ENCODE peak calls at places on chromosomes 13 and 19, in eight cellular contexts. One of them, this sample, is unnamed. For H3K36me3 and H3K4me1, the result is how much of the 10 kb centered on the place peaks cover.

GRCh38 chr13:23323946-23324709 is 109.4 kb downstream of the SACS start:
- DNase-seq in upper lobe of left lung: peak
- DNase-seq in breast epithelium: no peak
- DNase-seq in CD4-positive, CD25-positive, alpha-beta regulatory T cell: no peak
- DNase-seq in heart right ventricle: no peak
- DNase-seq in effector memory CD4-positive, alpha-beta T cell: no peak
- DNase-seq in cardiac muscle cell: no peak
- DNase-seq in stomach: no peak
- DNase-seq in this sample: no peak

GRCh38 chr13:95954266-95954665 is 98.9 kb downstream of the UGGT2 start:
- DNase-seq in breast epithelium: no peak
- DNase-seq in stomach: no peak
- DNase-seq in heart right ventricle: no peak
- DNase-seq in cardiac muscle cell: no peak
- DNase-seq in effector memory CD4-positive, alpha-beta T cell: no peak
- DNase-seq in upper lobe of left lung: no peak
- DNase-seq in CD4-positive, CD25-positive, alpha-beta regulatory T cell: no peak
- DNase-seq in this sample: no peak

GRCh38 chr13:44300895-44301638 is 72.6 kb upstream of the SERP2 start:
- DNase-seq in stomach: peak
- DNase-seq in CD4-positive, CD25-positive, alpha-beta regulatory T cell: no peak
- DNase-seq in upper lobe of left lung: no peak
- DNase-seq in effector memory CD4-positive, alpha-beta T cell: no peak
- DNase-seq in cardiac muscle cell: peak
- DNase-seq in breast epithelium: peak
- DNase-seq in heart right ventricle: peak
- DNase-seq in this sample: no peak

GRCh38 chr19:31350033-31350692 is 927 bp upstream of the TSHZ3 start:
- DNase-seq in cardiac muscle cell: peak
- DNase-seq in effector memory CD4-positive, alpha-beta T cell: no peak
- DNase-seq in CD4-positive, CD25-positive, alpha-beta regulatory T cell: peak
- DNase-seq in upper lobe of left lung: no peak
- DNase-seq in stomach: no peak
- DNase-seq in breast epithelium: no peak
- DNase-seq in heart right ventricle: peak
- DNase-seq in this sample: no peak

GRCh38 chr19:51971624-51972023 is 15.0 kb downstream of the ZNF350 start:
- DNase-seq in cardiac muscle cell: peak
- DNase-seq in stomach: no peak
- DNase-seq in effector memory CD4-positive, alpha-beta T cell: no peak
- DNase-seq in CD4-positive, CD25-positive, alpha-beta regulatory T cell: peak
- DNase-seq in upper lobe of left lung: no peak
- DNase-seq in heart right ventricle: no peak
- DNase-seq in breast epithelium: no peak
- DNase-seq in this sample: no peak

GRCh38 chr13:66635526-66635925 is 594.6 kb downstream of the PCDH9 start:
- DNase-seq in heart right ventricle: no peak
- DNase-seq in upper lobe of left lung: no peak
- DNase-seq in breast epithelium: no peak
- DNase-seq in stomach: no peak
- DNase-seq in CD4-positive, CD25-positive, alpha-beta regulatory T cell: no peak
- DNase-seq in cardiac muscle cell: peak
- DNase-seq in effector memory CD4-positive, alpha-beta T cell: no peak
- DNase-seq in this sample: no peak

GRCh38 chr13:109156181-109156935 is 526.9 kb downstream of the MYO16 start:
- DNase-seq in effector memory CD4-positive, alpha-beta T cell: no peak
- DNase-seq in breast epithelium: no peak
- DNase-seq in CD4-positive, CD25-positive, alpha-beta regulatory T cell: no peak
- DNase-seq in cardiac muscle cell: peak
- DNase-seq in heart right ventricle: peak
- DNase-seq in upper lobe of left lung: peak
- DNase-seq in stomach: no peak
- DNase-seq in this sample: no peak

GRCh38 chr13:97743946-97744345 is 209.5 kb upstream of the IPO5 start:
- DNase-seq in breast epithelium: no peak
- DNase-seq in cardiac muscle cell: peak
- DNase-seq in heart right ventricle: no peak
- DNase-seq in CD4-positive, CD25-positive, alpha-beta regulatory T cell: no peak
- DNase-seq in stomach: no peak
- DNase-seq in effector memory CD4-positive, alpha-beta T cell: no peak
- DNase-seq in upper lobe of left lung: no peak
- DNase-seq in this sample: no peak

GRCh38 chr13:29535663-29536655 is 59.5 kb downstream of the SLC7A1 start:
- DNase-seq in effector memory CD4-positive, alpha-beta T cell: no peak
- DNase-seq in upper lobe of left lung: no peak
- DNase-seq in cardiac muscle cell: no peak
- DNase-seq in breast epithelium: no peak
- DNase-seq in stomach: no peak
- DNase-seq in CD4-positive, CD25-positive, alpha-beta regulatory T cell: no peak
- DNase-seq in heart right ventricle: no peak
- DNase-seq in this sample: no peak

GRCh38 chr19:11942843-11943108 is 17.9 kb downstream of the ZNF700 start:
- DNase-seq in effector memory CD4-positive, alpha-beta T cell: no peak
- DNase-seq in breast epithelium: no peak
- DNase-seq in stomach: no peak
- DNase-seq in cardiac muscle cell: no peak
- DNase-seq in heart right ventricle: no peak
- DNase-seq in CD4-positive, CD25-positive, alpha-beta regulatory T cell: no peak
- DNase-seq in upper lobe of left lung: no peak
- DNase-seq in this sample: no peak

GRCh38 chr13:111247552-111247951 is 72.9 kb upstream of the TEX29 start:
- DNase-seq in heart right ventricle: peak
- DNase-seq in cardiac muscle cell: no peak
- DNase-seq in breast epithelium: peak
- DNase-seq in upper lobe of left lung: no peak
- DNase-seq in CD4-positive, CD25-positive, alpha-beta regulatory T cell: no peak
- DNase-seq in effector memory CD4-positive, alpha-beta T cell: no peak
- DNase-seq in stomach: peak
- DNase-seq in this sample: no peak

GRCh38 chr13:73939071-73939380 is 195.2 kb downstream of the KLF12 start:
- DNase-seq in CD4-positive, CD25-positive, alpha-beta regulatory T cell: no peak
- DNase-seq in breast epithelium: no peak
- DNase-seq in upper lobe of left lung: no peak
- DNase-seq in heart right ventricle: no peak
- DNase-seq in cardiac muscle cell: no peak
- DNase-seq in stomach: no peak
- DNase-seq in effector memory CD4-positive, alpha-beta T cell: no peak
- DNase-seq in this sample: no peak

GRCh38 chr19:3693030-3693925 is 7.0 kb downstream of the PIP5K1C start:
- DNase-seq in upper lobe of left lung: peak
- DNase-seq in breast epithelium: no peak
- DNase-seq in heart right ventricle: no peak
- DNase-seq in cardiac muscle cell: no peak
- DNase-seq in effector memory CD4-positive, alpha-beta T cell: no peak
- DNase-seq in stomach: no peak
- DNase-seq in CD4-positive, CD25-positive, alpha-beta regulatory T cell: no peak
- DNase-seq in this sample: no peak

GRCh38 chr19:54041969-54042606 is 21.6 kb downstream of the VSTM1 start:
- DNase-seq in CD4-positive, CD25-positive, alpha-beta regulatory T cell: no peak
- DNase-seq in cardiac muscle cell: no peak
- DNase-seq in breast epithelium: no peak
- DNase-seq in heart right ventricle: no peak
- DNase-seq in effector memory CD4-positive, alpha-beta T cell: no peak
- DNase-seq in stomach: no peak
- DNase-seq in upper lobe of left lung: no peak
- DNase-seq in this sample: no peak

GRCh38 chr13:20114066-20114465 is 46.8 kb downstream of the GJA3 start:
- DNase-seq in upper lobe of left lung: peak
- DNase-seq in breast epithelium: no peak
- DNase-seq in stomach: no peak
- DNase-seq in heart right ventricle: no peak
- DNase-seq in cardiac muscle cell: no peak
- DNase-seq in CD4-positive, CD25-positive, alpha-beta regulatory T cell: no peak
- DNase-seq in effector memory CD4-positive, alpha-beta T cell: no peak
- DNase-seq in this sample: no peak

GRCh38 chr13:113105032-113105993 is at the start of gene F7:
- DNase-seq in upper lobe of left lung: no peak
- DNase-seq in heart right ventricle: no peak
- DNase-seq in breast epithelium: no peak
- DNase-seq in cardiac muscle cell: no peak
- DNase-seq in CD4-positive, CD25-positive, alpha-beta regulatory T cell: no peak
- DNase-seq in effector memory CD4-positive, alpha-beta T cell: no peak
- DNase-seq in stomach: no peak
- DNase-seq in this sample: no peak

GRCh38 chr13:110216006-110216402 is 91.0 kb downstream of the COL4A1 start:
- DNase-seq in upper lobe of left lung: no peak
- DNase-seq in stomach: no peak
- DNase-seq in cardiac muscle cell: no peak
- DNase-seq in breast epithelium: no peak
- DNase-seq in effector memory CD4-positive, alpha-beta T cell: no peak
- DNase-seq in heart right ventricle: no peak
- DNase-seq in CD4-positive, CD25-positive, alpha-beta regulatory T cell: no peak
- DNase-seq in this sample: no peak

GRCh38 chr13:24624363-24624762 is 55.8 kb upstream of the ATP12A start:
- DNase-seq in upper lobe of left lung: no peak
- DNase-seq in cardiac muscle cell: no peak
- DNase-seq in breast epithelium: no peak
- DNase-seq in stomach: no peak
- DNase-seq in CD4-positive, CD25-positive, alpha-beta regulatory T cell: no peak
- DNase-seq in effector memory CD4-positive, alpha-beta T cell: no peak
- DNase-seq in heart right ventricle: no peak
- DNase-seq in this sample: no peak

GRCh38 chr19:41327076-41327475 is 17.1 kb downstream of the CCDC97 start:
- DNase-seq in cardiac muscle cell: no peak
- DNase-seq in stomach: no peak
- DNase-seq in upper lobe of left lung: no peak
- DNase-seq in CD4-positive, CD25-positive, alpha-beta regulatory T cell: no peak
- DNase-seq in breast epithelium: no peak
- DNase-seq in heart right ventricle: no peak
- DNase-seq in effector memory CD4-positive, alpha-beta T cell: no peak
- DNase-seq in this sample: no peak
- H3K36me3 ChIP-seq in cardiac muscle cell: under half
- H3K36me3 ChIP-seq in stomach: under half
- H3K36me3 ChIP-seq in upper lobe of left lung: under half
- H3K36me3 ChIP-seq in CD4-positive, CD25-positive, alpha-beta regulatory T cell: under half
- H3K36me3 ChIP-seq in breast epithelium: under half
- H3K36me3 ChIP-seq in heart right ventricle: under half
- H3K36me3 ChIP-seq in effector memory CD4-positive, alpha-beta T cell: under half
- H3K36me3 ChIP-seq in this sample: under half

DNA sequence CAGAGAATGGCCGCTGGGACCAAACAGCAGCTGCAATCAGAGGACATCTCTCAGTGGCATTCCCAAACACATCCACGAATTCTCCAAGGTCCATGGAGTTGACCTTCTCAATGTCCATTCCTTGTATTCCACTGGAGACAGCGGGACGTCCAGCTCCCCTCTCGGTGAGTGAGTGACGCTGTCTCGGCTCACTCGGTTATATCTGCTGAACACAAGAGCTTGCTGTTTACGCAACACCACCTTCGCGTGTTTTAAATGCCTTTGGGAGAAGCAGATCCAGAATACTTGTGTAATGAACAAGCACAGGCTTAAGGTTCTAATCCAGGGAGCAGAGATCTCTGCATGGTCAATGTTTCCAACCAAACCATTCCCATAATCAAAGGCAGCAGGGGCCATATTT is at the start of gene URAD:
- DNase-seq in cardiac muscle cell: no peak
- DNase-seq in breast epithelium: no peak
- DNase-seq in heart right ventricle: no peak
- DNase-seq in upper lobe of left lung: no peak
- DNase-seq in effector memory CD4-positive, alpha-beta T cell: no peak
- DNase-seq in CD4-positive, CD25-positive, alpha-beta regulatory T cell: no peak
- DNase-seq in stomach: no peak
- DNase-seq in this sample: no peak
- H3K4me1 ChIP-seq in cardiac muscle cell: under half
- H3K4me1 ChIP-seq in breast epithelium: under half
- H3K4me1 ChIP-seq in heart right ventricle: under half
- H3K4me1 ChIP-seq in upper lobe of left lung: under half
- H3K4me1 ChIP-seq in effector memory CD4-positive, alpha-beta T cell: under half
- H3K4me1 ChIP-seq in CD4-positive, CD25-positive, alpha-beta regulatory T cell: under half
- H3K4me1 ChIP-seq in stomach: under half
- H3K4me1 ChIP-seq in this sample: under half

DNA sequence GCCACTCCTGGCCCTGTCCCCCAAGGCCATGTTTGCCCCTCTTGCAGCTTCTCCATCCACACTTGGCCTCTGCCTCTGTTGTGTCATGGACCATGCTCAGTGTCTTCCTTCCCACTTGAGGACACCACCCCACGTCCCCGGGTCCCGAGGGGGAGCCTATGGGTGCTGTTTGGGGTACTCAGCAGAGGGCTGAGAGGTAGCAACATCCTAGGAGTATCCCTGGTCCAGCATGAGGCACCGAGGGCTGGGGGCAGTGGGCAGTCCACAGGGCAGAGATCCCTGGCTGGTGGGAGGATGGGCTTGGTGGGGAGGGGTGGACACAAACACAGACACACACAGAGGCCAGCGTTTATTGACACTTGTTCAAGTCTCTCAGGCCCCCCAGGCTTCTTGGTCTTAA is 1.7 kb downstream of the COX7A1 start:
- DNase-seq in upper lobe of left lung: no peak
- DNase-seq in effector memory CD4-positive, alpha-beta T cell: no peak
- DNase-seq in cardiac muscle cell: no peak
- DNase-seq in heart right ventricle: no peak
- DNase-seq in CD4-positive, CD25-positive, alpha-beta regulatory T cell: no peak
- DNase-seq in breast epithelium: no peak
- DNase-seq in stomach: no peak
- DNase-seq in this sample: no peak
- H3K36me3 ChIP-seq in upper lobe of left lung: half or more
- H3K36me3 ChIP-seq in effector memory CD4-positive, alpha-beta T cell: under half
- H3K36me3 ChIP-seq in cardiac muscle cell: under half
- H3K36me3 ChIP-seq in heart right ventricle: under half
- H3K36me3 ChIP-seq in CD4-positive, CD25-positive, alpha-beta regulatory T cell: under half
- H3K36me3 ChIP-seq in breast epithelium: under half
- H3K36me3 ChIP-seq in stomach: half or more
- H3K36me3 ChIP-seq in this sample: under half

GRCh38 chr19:46866407-46867132 is 5.8 kb downstream of the ARHGAP35 start:
- DNase-seq in effector memory CD4-positive, alpha-beta T cell: no peak
- DNase-seq in heart right ventricle: no peak
- DNase-seq in stomach: no peak
- DNase-seq in upper lobe of left lung: no peak
- DNase-seq in cardiac muscle cell: no peak
- DNase-seq in breast epithelium: no peak
- DNase-seq in CD4-positive, CD25-positive, alpha-beta regulatory T cell: no peak
- DNase-seq in this sample: no peak
- H3K4me1 ChIP-seq in effector memory CD4-positive, alpha-beta T cell: under half
- H3K4me1 ChIP-seq in heart right ventricle: half or more
- H3K4me1 ChIP-seq in stomach: half or more
- H3K4me1 ChIP-seq in upper lobe of left lung: half or more
- H3K4me1 ChIP-seq in cardiac muscle cell: under half
- H3K4me1 ChIP-seq in breast epithelium: under half
- H3K4me1 ChIP-seq in CD4-positive, CD25-positive, alpha-beta regulatory T cell: under half
- H3K4me1 ChIP-seq in this sample: under half

DNA sequence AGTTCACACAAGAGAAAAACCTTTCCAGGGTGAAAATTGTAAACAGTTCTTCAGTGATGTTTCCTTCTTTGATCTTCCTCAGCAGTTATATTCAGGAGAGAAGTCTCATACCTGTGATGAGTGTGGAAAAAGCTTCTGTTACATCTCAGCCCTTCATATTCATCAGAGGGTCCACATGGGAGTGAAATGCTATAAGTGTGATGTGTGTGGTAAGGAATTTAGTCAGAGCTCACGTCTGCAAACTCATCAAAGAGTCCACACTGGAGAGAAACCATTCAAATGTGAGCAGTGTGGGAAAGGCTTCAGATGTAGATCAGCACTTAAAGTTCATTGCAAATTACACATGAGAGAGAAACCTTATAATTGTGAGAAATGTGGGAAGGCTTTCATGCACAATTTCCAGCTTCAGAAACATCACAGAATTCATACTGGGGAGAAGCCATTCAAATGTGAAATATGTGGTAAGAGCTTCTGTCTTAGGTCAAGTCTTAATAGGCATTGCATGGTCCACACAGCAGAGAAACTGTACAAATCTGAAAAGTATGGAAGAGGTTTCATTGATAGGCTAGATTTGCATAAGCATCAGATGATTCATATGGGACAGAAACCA is 6.9 kb downstream of the ZNF222 start:
- DNase-seq in CD4-positive, CD25-positive, alpha-beta regulatory T cell: no peak
- DNase-seq in effector memory CD4-positive, alpha-beta T cell: no peak
- DNase-seq in stomach: no peak
- DNase-seq in cardiac muscle cell: no peak
- DNase-seq in heart right ventricle: no peak
- DNase-seq in breast epithelium: no peak
- DNase-seq in upper lobe of left lung: no peak
- DNase-seq in this sample: no peak
- H3K36me3 ChIP-seq in CD4-positive, CD25-positive, alpha-beta regulatory T cell: half or more
- H3K36me3 ChIP-seq in effector memory CD4-positive, alpha-beta T cell: half or more
- H3K36me3 ChIP-seq in stomach: half or more
- H3K36me3 ChIP-seq in cardiac muscle cell: under half
- H3K36me3 ChIP-seq in heart right ventricle: under half
- H3K36me3 ChIP-seq in breast epithelium: under half
- H3K36me3 ChIP-seq in upper lobe of left lung: half or more
- H3K36me3 ChIP-seq in this sample: half or more